ENCODE peak calls at places on chromosome 6, in ten cellular contexts. One of them, this sample, is unnamed.

GRCh38 chr6:52013035-52013434 is 74.4 kb downstream of the PKHD1 start:
- DNase-seq in cardiac fibroblast: peak
- DNase-seq in effector CD4-positive, alpha-beta T cell: no peak
- DNase-seq in WTC11: no peak
- DNase-seq in HEK293T: no peak
- DNase-seq in stomach: peak
- DNase-seq in activated naive CD4-positive, alpha-beta T cell treated with anti-CD3 and anti-CD28 coated beads for 36 hours: no peak
- DNase-seq in fibroblast of the aortic adventitia: no peak
- DNase-seq in activated T-cell treated with anti-CD3 and anti-CD28 coated beads for 1 hour: no peak
- DNase-seq in activated effector memory CD4-positive, alpha-beta T cell treated with anti-CD3 and anti-CD28 coated beads, Interleukin-2, amount 50 U/mL, for 16 hours: no peak
- DNase-seq in this sample: no peak

GRCh38 chr6:104682722-104683643 is 176.7 kb downstream of the HACE1 start:
- DNase-seq in activated effector memory CD4-positive, alpha-beta T cell treated with anti-CD3 and anti-CD28 coated beads, Interleukin-2, amount 50 U/mL, for 16 hours: peak
- DNase-seq in HEK293T: peak
- DNase-seq in effector CD4-positive, alpha-beta T cell: peak
- DNase-seq in activated T-cell treated with anti-CD3 and anti-CD28 coated beads for 1 hour: peak
- DNase-seq in WTC11: peak
- DNase-seq in activated naive CD4-positive, alpha-beta T cell treated with anti-CD3 and anti-CD28 coated beads for 36 hours: peak
- DNase-seq in fibroblast of the aortic adventitia: peak
- DNase-seq in stomach: peak
- DNase-seq in cardiac fibroblast: peak
- DNase-seq in this sample: peak

GRCh38 chr6:70844301-70844700 is 112.6 kb downstream of the B3GAT2 start:
- DNase-seq in stomach: no peak
- DNase-seq in HEK293T: no peak
- DNase-seq in activated effector memory CD4-positive, alpha-beta T cell treated with anti-CD3 and anti-CD28 coated beads, Interleukin-2, amount 50 U/mL, for 16 hours: no peak
- DNase-seq in activated naive CD4-positive, alpha-beta T cell treated with anti-CD3 and anti-CD28 coated beads for 36 hours: no peak
- DNase-seq in effector CD4-positive, alpha-beta T cell: no peak
- DNase-seq in cardiac fibroblast: no peak
- DNase-seq in fibroblast of the aortic adventitia: no peak
- DNase-seq in activated T-cell treated with anti-CD3 and anti-CD28 coated beads for 1 hour: no peak
- DNase-seq in WTC11: no peak
- DNase-seq in this sample: no peak

GRCh38 chr6:125722886-125723285 is 26.5 kb upstream of the HEY2 start:
- DNase-seq in stomach: no peak
- DNase-seq in activated naive CD4-positive, alpha-beta T cell treated with anti-CD3 and anti-CD28 coated beads for 36 hours: no peak
- DNase-seq in HEK293T: no peak
- DNase-seq in WTC11: no peak
- DNase-seq in fibroblast of the aortic adventitia: no peak
- DNase-seq in activated effector memory CD4-positive, alpha-beta T cell treated with anti-CD3 and anti-CD28 coated beads, Interleukin-2, amount 50 U/mL, for 16 hours: no peak
- DNase-seq in activated T-cell treated with anti-CD3 and anti-CD28 coated beads for 1 hour: no peak
- DNase-seq in cardiac fibroblast: no peak
- DNase-seq in effector CD4-positive, alpha-beta T cell: no peak
- DNase-seq in this sample: no peak

GRCh38 chr6:36805917-36806316 is 33.3 kb downstream of the CPNE5 start:
- DNase-seq in HEK293T: no peak
- DNase-seq in stomach: no peak
- DNase-seq in activated effector memory CD4-positive, alpha-beta T cell treated with anti-CD3 and anti-CD28 coated beads, Interleukin-2, amount 50 U/mL, for 16 hours: no peak
- DNase-seq in WTC11: peak
- DNase-seq in cardiac fibroblast: no peak
- DNase-seq in activated T-cell treated with anti-CD3 and anti-CD28 coated beads for 1 hour: no peak
- DNase-seq in fibroblast of the aortic adventitia: no peak
- DNase-seq in effector CD4-positive, alpha-beta T cell: no peak
- DNase-seq in activated naive CD4-positive, alpha-beta T cell treated with anti-CD3 and anti-CD28 coated beads for 36 hours: no peak
- DNase-seq in this sample: no peak

GRCh38 chr6:145278163-145278807 is 457.0 kb downstream of the EPM2A start:
- DNase-seq in activated effector memory CD4-positive, alpha-beta T cell treated with anti-CD3 and anti-CD28 coated beads, Interleukin-2, amount 50 U/mL, for 16 hours: no peak
- DNase-seq in stomach: no peak
- DNase-seq in cardiac fibroblast: no peak
- DNase-seq in HEK293T: no peak
- DNase-seq in activated T-cell treated with anti-CD3 and anti-CD28 coated beads for 1 hour: no peak
- DNase-seq in effector CD4-positive, alpha-beta T cell: no peak
- DNase-seq in fibroblast of the aortic adventitia: peak
- DNase-seq in activated naive CD4-positive, alpha-beta T cell treated with anti-CD3 and anti-CD28 coated beads for 36 hours: no peak
- DNase-seq in WTC11: no peak
- DNase-seq in this sample: peak

GRCh38 chr6:83696674-83697073 is 12.2 kb downstream of the SNAP91 start:
- DNase-seq in HEK293T: no peak
- DNase-seq in cardiac fibroblast: no peak
- DNase-seq in activated naive CD4-positive, alpha-beta T cell treated with anti-CD3 and anti-CD28 coated beads for 36 hours: no peak
- DNase-seq in activated effector memory CD4-positive, alpha-beta T cell treated with anti-CD3 and anti-CD28 coated beads, Interleukin-2, amount 50 U/mL, for 16 hours: no peak
- DNase-seq in activated T-cell treated with anti-CD3 and anti-CD28 coated beads for 1 hour: no peak
- DNase-seq in WTC11: no peak
- DNase-seq in effector CD4-positive, alpha-beta T cell: no peak
- DNase-seq in stomach: no peak
- DNase-seq in fibroblast of the aortic adventitia: no peak
- DNase-seq in this sample: no peak

GRCh38 chr6:45419574-45420082 is 41.9 kb upstream of the SUPT3H start:
- DNase-seq in WTC11: peak
- DNase-seq in stomach: peak
- DNase-seq in activated T-cell treated with anti-CD3 and anti-CD28 coated beads for 1 hour: peak
- DNase-seq in effector CD4-positive, alpha-beta T cell: peak
- DNase-seq in HEK293T: peak
- DNase-seq in activated naive CD4-positive, alpha-beta T cell treated with anti-CD3 and anti-CD28 coated beads for 36 hours: peak
- DNase-seq in activated effector memory CD4-positive, alpha-beta T cell treated with anti-CD3 and anti-CD28 coated beads, Interleukin-2, amount 50 U/mL, for 16 hours: peak
- DNase-seq in cardiac fibroblast: peak
- DNase-seq in fibroblast of the aortic adventitia: no peak
- DNase-seq in this sample: no peak

GRCh38 chr6:163585932-163586437 is 171.5 kb downstream of the QKI start:
- DNase-seq in fibroblast of the aortic adventitia: peak
- DNase-seq in activated naive CD4-positive, alpha-beta T cell treated with anti-CD3 and anti-CD28 coated beads for 36 hours: no peak
- DNase-seq in HEK293T: no peak
- DNase-seq in effector CD4-positive, alpha-beta T cell: no peak
- DNase-seq in activated T-cell treated with anti-CD3 and anti-CD28 coated beads for 1 hour: no peak
- DNase-seq in activated effector memory CD4-positive, alpha-beta T cell treated with anti-CD3 and anti-CD28 coated beads, Interleukin-2, amount 50 U/mL, for 16 hours: no peak
- DNase-seq in cardiac fibroblast: peak
- DNase-seq in WTC11: no peak
- DNase-seq in stomach: no peak
- DNase-seq in this sample: peak

GRCh38 chr6:150301871-150302800 is 66.7 kb upstream of the IYD start:
- DNase-seq in stomach: no peak
- DNase-seq in activated effector memory CD4-positive, alpha-beta T cell treated with anti-CD3 and anti-CD28 coated beads, Interleukin-2, amount 50 U/mL, for 16 hours: no peak
- DNase-seq in WTC11: no peak
- DNase-seq in activated naive CD4-positive, alpha-beta T cell treated with anti-CD3 and anti-CD28 coated beads for 36 hours: peak
- DNase-seq in cardiac fibroblast: peak
- DNase-seq in fibroblast of the aortic adventitia: peak
- DNase-seq in HEK293T: no peak
- DNase-seq in activated T-cell treated with anti-CD3 and anti-CD28 coated beads for 1 hour: no peak
- DNase-seq in effector CD4-positive, alpha-beta T cell: no peak
- DNase-seq in this sample: peak

GRCh38 chr6:37168809-37169457 is 1.0 kb upstream of the PIM1 start:
- DNase-seq in HEK293T: peak
- DNase-seq in cardiac fibroblast: peak
- DNase-seq in fibroblast of the aortic adventitia: no peak
- DNase-seq in activated naive CD4-positive, alpha-beta T cell treated with anti-CD3 and anti-CD28 coated beads for 36 hours: peak
- DNase-seq in WTC11: no peak
- DNase-seq in effector CD4-positive, alpha-beta T cell: peak
- DNase-seq in activated effector memory CD4-positive, alpha-beta T cell treated with anti-CD3 and anti-CD28 coated beads, Interleukin-2, amount 50 U/mL, for 16 hours: peak
- DNase-seq in stomach: no peak
- DNase-seq in activated T-cell treated with anti-CD3 and anti-CD28 coated beads for 1 hour: no peak
- DNase-seq in this sample: peak

GRCh38 chr6:81752084-81752968 is at the start of gene TENT5A:
- DNase-seq in activated T-cell treated with anti-CD3 and anti-CD28 coated beads for 1 hour: peak
- DNase-seq in cardiac fibroblast: peak
- DNase-seq in effector CD4-positive, alpha-beta T cell: peak
- DNase-seq in WTC11: peak
- DNase-seq in HEK293T: peak
- DNase-seq in activated naive CD4-positive, alpha-beta T cell treated with anti-CD3 and anti-CD28 coated beads for 36 hours: peak
- DNase-seq in fibroblast of the aortic adventitia: peak
- DNase-seq in activated effector memory CD4-positive, alpha-beta T cell treated with anti-CD3 and anti-CD28 coated beads, Interleukin-2, amount 50 U/mL, for 16 hours: peak
- DNase-seq in stomach: peak
- DNase-seq in this sample: peak

GRCh38 chr6:121794630-121795029 is 359.2 kb downstream of the GJA1 start:
- DNase-seq in activated T-cell treated with anti-CD3 and anti-CD28 coated beads for 1 hour: no peak
- DNase-seq in WTC11: no peak
- DNase-seq in activated effector memory CD4-positive, alpha-beta T cell treated with anti-CD3 and anti-CD28 coated beads, Interleukin-2, amount 50 U/mL, for 16 hours: no peak
- DNase-seq in cardiac fibroblast: peak
- DNase-seq in effector CD4-positive, alpha-beta T cell: no peak
- DNase-seq in HEK293T: no peak
- DNase-seq in fibroblast of the aortic adventitia: peak
- DNase-seq in stomach: no peak
- DNase-seq in activated naive CD4-positive, alpha-beta T cell treated with anti-CD3 and anti-CD28 coated beads for 36 hours: no peak
- DNase-seq in this sample: peak

GRCh38 chr6:21722488-21722887 is 128.9 kb downstream of the SOX4 start:
- DNase-seq in fibroblast of the aortic adventitia: no peak
- DNase-seq in WTC11: peak
- DNase-seq in stomach: no peak
- DNase-seq in activated naive CD4-positive, alpha-beta T cell treated with anti-CD3 and anti-CD28 coated beads for 36 hours: no peak
- DNase-seq in HEK293T: no peak
- DNase-seq in cardiac fibroblast: no peak
- DNase-seq in activated effector memory CD4-positive, alpha-beta T cell treated with anti-CD3 and anti-CD28 coated beads, Interleukin-2, amount 50 U/mL, for 16 hours: no peak
- DNase-seq in effector CD4-positive, alpha-beta T cell: no peak
- DNase-seq in activated T-cell treated with anti-CD3 and anti-CD28 coated beads for 1 hour: no peak
- DNase-seq in this sample: no peak

GRCh38 chr6:77620290-77620882 is 32.5 kb upstream of the MEI4 start:
- DNase-seq in stomach: peak
- DNase-seq in effector CD4-positive, alpha-beta T cell: no peak
- DNase-seq in activated effector memory CD4-positive, alpha-beta T cell treated with anti-CD3 and anti-CD28 coated beads, Interleukin-2, amount 50 U/mL, for 16 hours: no peak
- DNase-seq in cardiac fibroblast: peak
- DNase-seq in HEK293T: peak
- DNase-seq in activated naive CD4-positive, alpha-beta T cell treated with anti-CD3 and anti-CD28 coated beads for 36 hours: peak
- DNase-seq in fibroblast of the aortic adventitia: no peak
- DNase-seq in activated T-cell treated with anti-CD3 and anti-CD28 coated beads for 1 hour: no peak
- DNase-seq in WTC11: peak
- DNase-seq in this sample: no peak

GRCh38 chr6:107418118-107418517 is 41.2 kb downstream of the PDSS2 start:
- DNase-seq in fibroblast of the aortic adventitia: peak
- DNase-seq in effector CD4-positive, alpha-beta T cell: no peak
- DNase-seq in WTC11: no peak
- DNase-seq in HEK293T: peak
- DNase-seq in cardiac fibroblast: peak
- DNase-seq in stomach: no peak
- DNase-seq in activated effector memory CD4-positive, alpha-beta T cell treated with anti-CD3 and anti-CD28 coated beads, Interleukin-2, amount 50 U/mL, for 16 hours: no peak
- DNase-seq in activated T-cell treated with anti-CD3 and anti-CD28 coated beads for 1 hour: no peak
- DNase-seq in activated naive CD4-positive, alpha-beta T cell treated with anti-CD3 and anti-CD28 coated beads for 36 hours: no peak
- DNase-seq in this sample: peak

GRCh38 chr6:72825265-72825918 is 203.5 kb downstream of the KCNQ5 start:
- DNase-seq in fibroblast of the aortic adventitia: peak
- DNase-seq in effector CD4-positive, alpha-beta T cell: no peak
- DNase-seq in stomach: no peak
- DNase-seq in activated effector memory CD4-positive, alpha-beta T cell treated with anti-CD3 and anti-CD28 coated beads, Interleukin-2, amount 50 U/mL, for 16 hours: no peak
- DNase-seq in WTC11: no peak
- DNase-seq in HEK293T: no peak
- DNase-seq in activated T-cell treated with anti-CD3 and anti-CD28 coated beads for 1 hour: no peak
- DNase-seq in cardiac fibroblast: peak
- DNase-seq in activated naive CD4-positive, alpha-beta T cell treated with anti-CD3 and anti-CD28 coated beads for 36 hours: no peak
- DNase-seq in this sample: peak

GRCh38 chr6:40721252-40721936 is 134.2 kb upstream of the LRFN2 start:
- DNase-seq in WTC11: no peak
- DNase-seq in effector CD4-positive, alpha-beta T cell: no peak
- DNase-seq in activated naive CD4-positive, alpha-beta T cell treated with anti-CD3 and anti-CD28 coated beads for 36 hours: no peak
- DNase-seq in HEK293T: no peak
- DNase-seq in stomach: no peak
- DNase-seq in cardiac fibroblast: no peak
- DNase-seq in activated effector memory CD4-positive, alpha-beta T cell treated with anti-CD3 and anti-CD28 coated beads, Interleukin-2, amount 50 U/mL, for 16 hours: peak
- DNase-seq in fibroblast of the aortic adventitia: no peak
- DNase-seq in activated T-cell treated with anti-CD3 and anti-CD28 coated beads for 1 hour: no peak
- DNase-seq in this sample: peak

GRCh38 chr6:225121-225721 is 67.1 kb upstream of the DUSP22 start:
- DNase-seq in fibroblast of the aortic adventitia: no peak
- DNase-seq in WTC11: no peak
- DNase-seq in activated effector memory CD4-positive, alpha-beta T cell treated with anti-CD3 and anti-CD28 coated beads, Interleukin-2, amount 50 U/mL, for 16 hours: peak
- DNase-seq in effector CD4-positive, alpha-beta T cell: peak
- DNase-seq in stomach: no peak
- DNase-seq in activated naive CD4-positive, alpha-beta T cell treated with anti-CD3 and anti-CD28 coated beads for 36 hours: peak
- DNase-seq in activated T-cell treated with anti-CD3 and anti-CD28 coated beads for 1 hour: peak
- DNase-seq in HEK293T: no peak
- DNase-seq in cardiac fibroblast: peak
- DNase-seq in this sample: no peak

GRCh38 chr6:162157157-162157556 is 570.4 kb downstream of the PRKN start:
- DNase-seq in HEK293T: no peak
- DNase-seq in effector CD4-positive, alpha-beta T cell: no peak
- DNase-seq in activated T-cell treated with anti-CD3 and anti-CD28 coated beads for 1 hour: no peak
- DNase-seq in cardiac fibroblast: no peak
- DNase-seq in stomach: no peak
- DNase-seq in WTC11: no peak
- DNase-seq in activated effector memory CD4-positive, alpha-beta T cell treated with anti-CD3 and anti-CD28 coated beads, Interleukin-2, amount 50 U/mL, for 16 hours: no peak
- DNase-seq in activated naive CD4-positive, alpha-beta T cell treated with anti-CD3 and anti-CD28 coated beads for 36 hours: no peak
- DNase-seq in fibroblast of the aortic adventitia: no peak
- DNase-seq in this sample: no peak

GRCh38 chr6:79536615-79536968 is 638 bp downstream of the LCA5 start:
- DNase-seq in activated effector memory CD4-positive, alpha-beta T cell treated with anti-CD3 and anti-CD28 coated beads, Interleukin-2, amount 50 U/mL, for 16 hours: no peak
- DNase-seq in cardiac fibroblast: peak
- DNase-seq in stomach: no peak
- DNase-seq in activated T-cell treated with anti-CD3 and anti-CD28 coated beads for 1 hour: no peak
- DNase-seq in effector CD4-positive, alpha-beta T cell: no peak
- DNase-seq in fibroblast of the aortic adventitia: peak
- DNase-seq in WTC11: no peak
- DNase-seq in activated naive CD4-positive, alpha-beta T cell treated with anti-CD3 and anti-CD28 coated beads for 36 hours: peak
- DNase-seq in HEK293T: no peak
- DNase-seq in this sample: peak

GRCh38 chr6:137033828-137034227 is 10.9 kb downstream of the IL20RA start:
- DNase-seq in activated effector memory CD4-positive, alpha-beta T cell treated with anti-CD3 and anti-CD28 coated beads, Interleukin-2, amount 50 U/mL, for 16 hours: peak
- DNase-seq in effector CD4-positive, alpha-beta T cell: peak
- DNase-seq in cardiac fibroblast: peak
- DNase-seq in activated naive CD4-positive, alpha-beta T cell treated with anti-CD3 and anti-CD28 coated beads for 36 hours: peak
- DNase-seq in fibroblast of the aortic adventitia: no peak
- DNase-seq in stomach: no peak
- DNase-seq in HEK293T: no peak
- DNase-seq in activated T-cell treated with anti-CD3 and anti-CD28 coated beads for 1 hour: peak
- DNase-seq in WTC11: no peak
- DNase-seq in this sample: no peak

GRCh38 chr6:147950623-147950987 is 392.0 kb upstream of the SASH1 start:
- DNase-seq in activated naive CD4-positive, alpha-beta T cell treated with anti-CD3 and anti-CD28 coated beads for 36 hours: no peak
- DNase-seq in effector CD4-positive, alpha-beta T cell: no peak
- DNase-seq in WTC11: no peak
- DNase-seq in activated T-cell treated with anti-CD3 and anti-CD28 coated beads for 1 hour: no peak
- DNase-seq in activated effector memory CD4-positive, alpha-beta T cell treated with anti-CD3 and anti-CD28 coated beads, Interleukin-2, amount 50 U/mL, for 16 hours: no peak
- DNase-seq in HEK293T: no peak
- DNase-seq in fibroblast of the aortic adventitia: no peak
- DNase-seq in stomach: no peak
- DNase-seq in cardiac fibroblast: peak
- DNase-seq in this sample: peak

This sample was measured in adipocyte.